ENCODE peak calls at places on chromosomes 16 and 17, in four cellular contexts. B is stimulated activated CD8-positive, alpha-beta memory T cell treated with anti-CD3 and anti-CD28 coated beads, Interleukin-7, amount 100 ng/mL, for 1 hour; Y is AG09309; W is K562. M is an unnamed sample.

GRCh38 chr16:19071811-19072777 is 4.7 kb downstream of the COQ7 start:
- DNase-seq in B (no peak), Y (peak), W (peak), M (no peak)

GRCh38 chr17:50297407-50297865 is 23.2 kb downstream of the TMEM92 start:
- DNase-seq in B (peak), Y (no peak), W (peak), M (peak)

GRCh38 chr17:32971171-32971570 is 20.5 kb upstream of the SPACA3 start:
- DNase-seq in B (no peak), Y (peak), W (peak), M (no peak)

GRCh38 chr16:77838597-77839255 is 50.4 kb downstream of the VAT1L start:
- DNase-seq in B (no peak), Y (no peak), W (no peak), M (no peak)

GRCh38 chr17:36591434-36592315 is at the start of gene DHRS11:
- DNase-seq in B (peak), Y (no peak), W (peak), M (peak)

GRCh38 chr16:70254965-70255286 is 3.2 kb upstream of the EXOSC6 start:
- DNase-seq in B (no peak), Y (no peak), W (no peak), M (no peak)

GRCh38 chr17:28612936-28613872 is 781 bp downstream of the RSKR start:
- DNase-seq in B (no peak), Y (no peak), W (peak), M (no peak)

GRCh38 chr16:10682604-10683003 is 12.1 kb downstream of the TEKT5 start:
- DNase-seq in B (no peak), Y (no peak), W (no peak), M (no peak)

GRCh38 chr17:80811181-80812105 is 180.2 kb upstream of the CHMP6 start:
- DNase-seq in B (no peak), Y (no peak), W (no peak), M (no peak)

GRCh38 chr17:50935201-50936124 is 69.3 kb upstream of the TOB1 start:
- DNase-seq in B (no peak), Y (peak), W (no peak), M (no peak)

GRCh38 chr16:10880609-10881452 is 3.8 kb downstream of the CIITA start:
- DNase-seq in B (no peak), Y (no peak), W (no peak), M (no peak)

GRCh38 chr16:11079657-11080187 is 135.4 kb downstream of the CLEC16A start:
- DNase-seq in B (no peak), Y (peak), W (no peak), M (no peak)

GRCh38 chr17:30267625-30268024 is 24.1 kb downstream of the BLMH start:
- DNase-seq in B (no peak), Y (no peak), W (no peak), M (no peak)

GRCh38 chr17:63785556-63785955 is 11.6 kb downstream of the DDX42 start:
- DNase-seq in B (no peak), Y (no peak), W (no peak), M (no peak)

GRCh38 chr17:74803971-74804370 is 27.8 kb upstream of the NAT9 start:
- DNase-seq in B (no peak), Y (no peak), W (no peak), M (no peak)

GRCh38 chr16:14289692-14290340 is 218.7 kb downstream of the MRTFB start:
- DNase-seq in B (no peak), Y (no peak), W (peak), M (no peak)

GRCh38 chr17:67492251-67492740 is 115.2 kb downstream of the PITPNC1 start:
- DNase-seq in B (no peak), Y (no peak), W (no peak), M (no peak)

GRCh38 chr16:53370827-53371226 is 63.4 kb upstream of the RBL2 start:
- DNase-seq in B (no peak), Y (no peak), W (no peak), M (peak)